ENCODE peak calls at places on chromosomes 16 and 17, in four cellular contexts. U is cardiac muscle cell, X is fibroblast of the conjunctiva, T is GM12892. Q is an unnamed sample.

GRCh38 chr17:19368119-19368660 is 5.7 kb upstream of the B9D1 start:
- DNase-seq in U (no peak), T (no peak), X (no peak), Q (no peak)

GRCh38 chr16:82257990-82258389 is 88.0 kb upstream of the MPHOSPH6 start:
- DNase-seq in T (no peak), U (no peak), X (no peak), Q (no peak)

GRCh38 chr16:21656795-21657768 is 4.7 kb upstream of the IGSF6 start:
- DNase-seq in U (peak), X (peak), T (no peak), Q (peak)

GRCh38 chr17:35953720-35954119 is 10.2 kb upstream of the LYZL6 start:
- DNase-seq in X (no peak), T (no peak), U (no peak), Q (no peak)

GRCh38 chr17:4362141-4362540 is 4.3 kb downstream of the UBE2G1 start:
- DNase-seq in T (no peak), U (no peak), X (no peak), Q (no peak)

GRCh38 chr17:17681744-17682292 is 560 bp downstream of the RAI1 start:
- DNase-seq in X (no peak), T (no peak), U (no peak), Q (no peak)

GRCh38 chr17:48555183-48555615 is 10.3 kb upstream of the HOXB2 start:
- DNase-seq in U (peak), T (no peak), X (no peak), Q (no peak)

GRCh38 chr17:63675607-63676539 is 24.1 kb downstream of the LIMD2 start:
- DNase-seq in X (peak), T (no peak), U (peak), Q (peak)

GRCh38 chr16:64297863-64298579 is 823.8 kb downstream of the CDH11 start:
- DNase-seq in X (no peak), U (no peak), T (no peak), Q (no peak)

GRCh38 chr17:80992077-80992947 is 671 bp downstream of the CHMP6 start:
- DNase-seq in T (peak), U (peak), X (no peak), Q (no peak)